ENCODE peak calls at places on chromosomes 5 and 9, in six cellular contexts. A, N, W, J, O and F are unnamed samples.

GRCh38 chr5:41371741-41372140 is 138.7 kb downstream of the PLCXD3 start:
- DNase-seq in A (peak; percentile 33), N (peak; percentile 85), W (no peak), J (peak; percentile 57), O (no peak), F (no peak)

GRCh38 chr5:154316223-154316967 is 125.9 kb downstream of the GALNT10 start:
- DNase-seq in A (no peak), N (peak; percentile 31), W (no peak), J (peak; percentile 21), O (no peak), F (no peak)

GRCh38 chr9:127417130-127418036 is 6.8 kb upstream of the ZNF79 start:
- DNase-seq in A (peak; percentile 29), N (peak; percentile 95), W (no peak), J (peak; percentile 91), O (no peak), F (no peak)

GRCh38 chr5:74367241-74367733 is 273.2 kb downstream of the ENC1 start:
- DNase-seq in A (no peak), N (no peak), W (no peak), J (no peak), O (no peak), F (no peak)

GRCh38 chr5:28164568-28164967 is 1126.2 kb upstream of the CDH9 start:
- DNase-seq in A (no peak), N (no peak), W (no peak), J (no peak), O (no peak), F (no peak)

GRCh38 chr9:99785010-99785590 is 36.6 kb upstream of the NR4A3 start:
- DNase-seq in A (no peak), N (no peak), W (no peak), J (no peak), O (no peak), F (no peak)

GRCh38 chr5:40172721-40173120 is 507.0 kb upstream of the PTGER4 start:
- DNase-seq in A (no peak), N (peak; percentile 2), W (no peak), J (peak; percentile 83), O (no peak), F (no peak)

GRCh38 chr5:178538624-178539344 is 51.4 kb downstream of the COL23A1 start:
- DNase-seq in A (no peak), N (no peak), W (no peak), J (no peak), O (no peak), F (no peak)

GRCh38 chr5:148416921-148417320 is 33.2 kb downstream of the FBXO38 start:
- DNase-seq in A (no peak), N (peak; percentile 63), W (no peak), J (peak; percentile 18), O (no peak), F (no peak)

GRCh38 chr9:35758475-35759050 is 4.5 kb upstream of the MSMP start:
- DNase-seq in A (no peak), N (no peak), W (no peak), J (no peak), O (no peak), F (peak; percentile 36)

GRCh38 chr9:81416476-81417298 is 272.7 kb downstream of the TLE1 start:
- DNase-seq in A (no peak), N (no peak), W (no peak), J (no peak), O (no peak), F (no peak)

GRCh38 chr5:131367219-131367860 is 103.5 kb downstream of the CDC42SE2 start:
- DNase-seq in A (no peak), N (no peak), W (no peak), J (peak; percentile 62), O (no peak), F (no peak)

GRCh38 chr5:119943148-119943547 is 313.8 kb downstream of the FAM170A start:
- DNase-seq in A (no peak), N (peak; percentile 58), W (no peak), J (peak; percentile 18), O (no peak), F (no peak)

GRCh38 chr5:180070726-180071417 is 687 bp downstream of the RNF130 start:
- DNase-seq in A (peak; percentile 48), N (peak; percentile 74), W (peak; percentile 62), J (peak; percentile 56), O (no peak), F (no peak)

GRCh38 chr5:175800656-175801081 is 70.7 kb upstream of the CPLX2 start:
- DNase-seq in A (peak; percentile 74), N (peak; percentile 47), W (no peak), J (peak; percentile 39), O (no peak), F (peak; percentile 64)

GRCh38 chr9:21660976-21661375 is 141.5 kb upstream of the MTAP start:
- DNase-seq in A (no peak), N (peak; percentile 48), W (no peak), J (no peak), O (no peak), F (no peak)

GRCh38 chr9:33835625-33836260 is 18.8 kb downstream of the UBE2R2 start:
- DNase-seq in A (no peak), N (no peak), W (no peak), J (no peak), O (no peak), F (no peak)

GRCh38 chr5:4737868-4738267 is 402.3 kb upstream of the ADAMTS16 start:
- DNase-seq in A (no peak), N (no peak), W (no peak), J (no peak), O (no peak), F (no peak)

GRCh38 chr5:1762878-1763547 is 36.6 kb downstream of the MRPL36 start:
- DNase-seq in A (no peak), N (no peak), W (peak; percentile 17), J (no peak), O (peak; percentile 42), F (no peak)

GRCh38 chr9:133706651-133707050 is 31.5 kb downstream of the SARDH start:
- DNase-seq in A (no peak), N (no peak), W (no peak), J (no peak), O (no peak), F (no peak)

GRCh38 chr9:133707761-133708122 is 30.4 kb downstream of the SARDH start:
- DNase-seq in A (no peak), N (no peak), W (no peak), J (no peak), O (peak; percentile 48), F (no peak)

GRCh38 chr9:133708123-133708769 is 29.9 kb downstream of the SARDH start:
- DNase-seq in A (no peak), N (no peak), W (no peak), J (no peak), O (peak; percentile 43), F (no peak)

GRCh38 chr9:133705576-133705975 is 32.6 kb downstream of the SARDH start:
- DNase-seq in A (no peak), N (no peak), W (no peak), J (no peak), O (no peak), F (no peak)

DNA sequence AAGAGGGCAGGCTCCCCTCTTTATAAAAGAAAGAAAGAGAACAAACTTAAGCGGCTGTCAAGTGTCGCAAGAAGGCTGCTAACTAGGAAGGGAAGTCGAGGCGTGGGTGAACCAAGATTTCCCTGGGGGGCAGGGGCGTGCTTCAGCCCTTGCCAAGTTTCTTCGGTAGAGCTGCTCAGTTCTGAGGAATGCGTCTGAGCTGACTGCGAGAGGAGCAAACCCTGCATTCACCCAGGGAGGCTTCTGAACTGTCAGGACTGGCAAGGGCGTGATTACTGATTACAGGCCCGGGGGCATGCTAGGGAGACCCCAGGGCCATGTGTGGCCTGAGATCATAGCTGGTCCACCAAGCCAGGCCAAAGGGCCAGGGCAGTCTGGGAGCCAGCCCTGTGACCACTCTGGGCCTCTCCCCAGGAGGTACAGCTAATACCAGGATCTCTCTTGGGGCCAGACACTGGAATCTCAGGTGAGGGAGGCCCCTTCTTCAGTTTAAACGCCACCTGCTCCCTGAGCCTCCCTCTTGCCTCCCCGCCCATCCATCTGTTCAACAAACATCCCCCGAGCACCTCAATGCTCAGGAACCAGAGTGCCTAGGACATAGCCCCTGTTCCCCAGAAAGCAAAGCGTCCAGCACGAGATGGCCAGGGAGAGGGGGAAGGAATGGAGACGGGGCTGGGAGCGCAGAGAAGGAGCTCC is 30.9 kb downstream of the SARDH start:
- DNase-seq in A (no peak), N (peak; percentile 55), W (no peak), J (peak; percentile 41), O (no peak), F (peak; percentile 82)
- H3K4me3 ChIP-seq in A (no peak overlapping the region), N (no peak overlapping the region), W (no peak overlapping the region), J (no peak overlapping the region), O (no peak overlapping the region), F (no peak overlapping the region)

GRCh38 chr9:113591899-113592625 is 128.5 kb downstream of the RGS3 start:
- DNase-seq in A (no peak), N (no peak), W (no peak), J (no peak), O (no peak), F (no peak)

GRCh38 chr9:113594484-113595299 is 131.2 kb downstream of the RGS3 start:
- DNase-seq in A (no peak), N (peak; percentile 70), W (no peak), J (no peak), O (no peak), F (no peak)

GRCh38 chr9:113590991-113591898 is 127.7 kb downstream of the RGS3 start:
- DNase-seq in A (peak; percentile 77), N (peak; percentile 89), W (peak; percentile 89), J (peak; percentile 46), O (no peak), F (no peak)

GRCh38 chr9:113593682-113594281 is 130.3 kb downstream of the RGS3 start:
- DNase-seq in A (peak; percentile 95), N (peak; percentile 99), W (peak; percentile 83), J (peak; percentile 96), O (peak; percentile 93), F (peak; percentile 91)

DNA sequence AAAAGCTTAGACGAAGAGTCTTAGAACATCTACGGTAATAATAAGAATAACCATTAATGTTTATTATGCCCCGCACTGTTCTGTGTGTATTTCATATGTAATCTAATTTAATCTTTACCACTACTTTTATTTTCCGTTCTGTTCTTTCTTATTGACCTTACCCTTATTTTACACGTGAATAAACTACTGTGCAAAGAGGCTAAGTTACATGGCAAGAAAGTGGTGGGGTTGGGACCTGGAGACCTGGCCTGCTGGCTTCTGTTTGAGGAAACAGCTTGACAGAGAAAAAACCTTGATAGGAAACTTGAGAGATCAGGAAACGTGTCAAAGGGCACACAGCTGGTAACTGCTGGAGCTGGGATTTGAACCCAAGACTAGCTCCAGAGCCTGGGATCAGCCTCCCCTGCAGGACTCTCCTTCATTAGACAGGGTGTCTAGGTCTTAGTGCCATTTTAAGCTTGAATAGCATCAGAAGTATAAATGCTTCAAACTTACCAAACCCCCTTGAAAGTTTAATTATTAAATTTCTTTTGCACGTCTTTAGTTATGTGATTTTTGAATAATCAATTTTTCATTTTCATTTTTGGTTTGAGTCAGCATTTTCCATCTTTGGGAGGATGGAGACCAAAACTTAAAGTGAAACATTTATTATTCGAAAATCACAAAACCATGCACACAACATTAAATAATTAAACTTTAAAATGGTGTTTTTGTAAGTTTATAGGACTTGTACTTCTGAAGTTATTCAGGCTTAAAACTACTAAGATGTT is 129.5 kb downstream of the RGS3 start:
- DNase-seq in A (no peak), N (no peak), W (no peak), J (no peak), O (no peak), F (no peak)
- H3K4me3 ChIP-seq in A (peak overlapping the region; percentile 44), N (peak overlapping the region; percentile 91), W (peak overlapping the region; percentile 69), J (no peak overlapping the region), O (no peak overlapping the region), F (no peak overlapping the region)

GRCh38 chr9:26086396-26086795 is 408.2 kb upstream of the TUSC1 start:
- DNase-seq in A (no peak), N (no peak), W (no peak), J (no peak), O (no peak), F (no peak)
- H3K4me3 ChIP-seq in A (no peak overlapping the region), N (no peak overlapping the region), W (no peak overlapping the region), J (no peak overlapping the region), O (no peak overlapping the region), F (no peak overlapping the region)

GRCh38 chr9:136342191-136343120 is 15.1 kb downstream of the GPSM1 start:
- DNase-seq in A (peak; percentile 68), N (peak; percentile 89), W (peak; percentile 76), J (peak; percentile 60), O (no peak), F (no peak)
- H3K4me3 ChIP-seq in A (no peak overlapping the region), N (no peak overlapping the region), W (peak overlapping the region; percentile 43), J (peak overlapping the region; percentile 33), O (peak overlapping the region; percentile 6), F (peak overlapping the region; percentile 9)